ENCODE peak calls at places on chromosomes 11 and 22, in eight cellular contexts. One of them, this sample, is unnamed. For H3K9me3, the result is how much of the 10 kb centered on the place peaks cover.

GRCh38 chr11:16604784-16605439 is 133.5 kb upstream of the C11orf58 start:
- DNase-seq in H1: no peak
- DNase-seq in hepatocyte: peak
- DNase-seq in astrocyte: peak
- DNase-seq in PC-3: no peak
- DNase-seq in IMR-90: peak
- DNase-seq in A549: no peak
- DNase-seq in fibroblast of lung: peak
- DNase-seq in this sample: peak

GRCh38 chr11:2128102-2128511 is 11.1 kb downstream of the IGF2 start:
- DNase-seq in H1: no peak
- DNase-seq in hepatocyte: no peak
- DNase-seq in astrocyte: no peak
- DNase-seq in PC-3: no peak
- DNase-seq in IMR-90: no peak
- DNase-seq in A549: no peak
- DNase-seq in fibroblast of lung: no peak
- DNase-seq in this sample: no peak

GRCh38 chr22:36221799-36222751 is 17.3 kb downstream of the APOL2 start:
- DNase-seq in H1: peak
- DNase-seq in hepatocyte: peak
- DNase-seq in astrocyte: peak
- DNase-seq in PC-3: peak
- DNase-seq in IMR-90: no peak
- DNase-seq in A549: peak
- DNase-seq in fibroblast of lung: peak
- DNase-seq in this sample: peak

GRCh38 chr11:65854871-65855837 is 2.8 kb downstream of the CFL1 start:
- DNase-seq in H1: no peak
- DNase-seq in hepatocyte: no peak
- DNase-seq in astrocyte: no peak
- DNase-seq in PC-3: no peak
- DNase-seq in IMR-90: no peak
- DNase-seq in A549: no peak
- DNase-seq in fibroblast of lung: no peak
- DNase-seq in this sample: no peak

GRCh38 chr11:120267319-120267718 is 27.4 kb downstream of the POU2F3 start:
- DNase-seq in H1: no peak
- DNase-seq in hepatocyte: no peak
- DNase-seq in astrocyte: no peak
- DNase-seq in PC-3: no peak
- DNase-seq in IMR-90: no peak
- DNase-seq in A549: no peak
- DNase-seq in fibroblast of lung: no peak
- DNase-seq in this sample: no peak

GRCh38 chr11:13717331-13717730 is 48.9 kb downstream of the FAR1 start:
- DNase-seq in H1: no peak
- DNase-seq in hepatocyte: peak
- DNase-seq in astrocyte: peak
- DNase-seq in PC-3: peak
- DNase-seq in IMR-90: peak
- DNase-seq in A549: peak
- DNase-seq in fibroblast of lung: peak
- DNase-seq in this sample: peak

GRCh38 chr22:27028093-27028492 is 370.7 kb downstream of the MIAT start:
- DNase-seq in H1: no peak
- DNase-seq in hepatocyte: no peak
- DNase-seq in astrocyte: no peak
- DNase-seq in PC-3: no peak
- DNase-seq in IMR-90: no peak
- DNase-seq in A549: no peak
- DNase-seq in fibroblast of lung: no peak
- DNase-seq in this sample: no peak

GRCh38 chr11:101617735-101618332 is 34.0 kb upstream of the TRPC6 start:
- DNase-seq in H1: peak
- DNase-seq in hepatocyte: no peak
- DNase-seq in astrocyte: peak
- DNase-seq in PC-3: peak
- DNase-seq in IMR-90: peak
- DNase-seq in A549: no peak
- DNase-seq in fibroblast of lung: no peak
- DNase-seq in this sample: no peak

GRCh38 chr11:3202759-3203158 is 15.9 kb downstream of the MRGPRG start:
- DNase-seq in H1: no peak
- DNase-seq in hepatocyte: no peak
- DNase-seq in astrocyte: no peak
- DNase-seq in PC-3: no peak
- DNase-seq in IMR-90: no peak
- DNase-seq in A549: no peak
- DNase-seq in fibroblast of lung: no peak
- DNase-seq in this sample: no peak

GRCh38 chr11:95429376-95429907 is 198.4 kb upstream of the SESN3 start:
- DNase-seq in H1: no peak
- DNase-seq in hepatocyte: no peak
- DNase-seq in astrocyte: no peak
- DNase-seq in PC-3: no peak
- DNase-seq in IMR-90: no peak
- DNase-seq in A549: no peak
- DNase-seq in fibroblast of lung: no peak
- DNase-seq in this sample: no peak

GRCh38 chr11:44451706-44452105 is 113.8 kb upstream of the CD82 start:
- DNase-seq in H1: no peak
- DNase-seq in hepatocyte: no peak
- DNase-seq in astrocyte: no peak
- DNase-seq in PC-3: no peak
- DNase-seq in IMR-90: no peak
- DNase-seq in A549: no peak
- DNase-seq in fibroblast of lung: no peak
- DNase-seq in this sample: no peak

GRCh38 chr22:29702025-29702930 is 17.5 kb upstream of the CABP7 start:
- DNase-seq in H1: no peak
- DNase-seq in hepatocyte: no peak
- DNase-seq in astrocyte: no peak
- DNase-seq in PC-3: peak
- DNase-seq in IMR-90: peak
- DNase-seq in A549: peak
- DNase-seq in fibroblast of lung: no peak
- DNase-seq in this sample: peak

GRCh38 chr11:95450547-95451123 is 219.6 kb upstream of the SESN3 start:
- DNase-seq in H1: no peak
- DNase-seq in hepatocyte: no peak
- DNase-seq in astrocyte: peak
- DNase-seq in PC-3: no peak
- DNase-seq in IMR-90: peak
- DNase-seq in A549: no peak
- DNase-seq in fibroblast of lung: peak
- DNase-seq in this sample: no peak

GRCh38 chr11:130448416-130449068 is at the start of gene ADAMTS15:
- DNase-seq in H1: peak
- DNase-seq in hepatocyte: peak
- DNase-seq in astrocyte: peak
- DNase-seq in PC-3: peak
- DNase-seq in IMR-90: peak
- DNase-seq in A549: peak
- DNase-seq in fibroblast of lung: peak
- DNase-seq in this sample: peak

GRCh38 chr22:30421695-30422480 is 3.7 kb upstream of the MTFP1 start:
- DNase-seq in H1: no peak
- DNase-seq in hepatocyte: peak
- DNase-seq in astrocyte: no peak
- DNase-seq in PC-3: peak
- DNase-seq in IMR-90: no peak
- DNase-seq in A549: no peak
- DNase-seq in fibroblast of lung: no peak
- DNase-seq in this sample: peak

GRCh38 chr11:78244080-78244479 is 55.4 kb downstream of the USP35 start:
- DNase-seq in H1: no peak
- DNase-seq in hepatocyte: no peak
- DNase-seq in astrocyte: peak
- DNase-seq in PC-3: no peak
- DNase-seq in IMR-90: no peak
- DNase-seq in A549: no peak
- DNase-seq in fibroblast of lung: no peak
- DNase-seq in this sample: no peak

GRCh38 chr11:72191961-72192381 is at the start of gene FOLR1:
- DNase-seq in H1: no peak
- DNase-seq in hepatocyte: no peak
- DNase-seq in astrocyte: peak
- DNase-seq in PC-3: peak
- DNase-seq in IMR-90: no peak
- DNase-seq in A549: no peak
- DNase-seq in fibroblast of lung: no peak
- DNase-seq in this sample: peak

GRCh38 chr22:49966716-49967332 is 6.3 kb downstream of the PIM3 start:
- DNase-seq in H1: no peak
- DNase-seq in hepatocyte: peak
- DNase-seq in astrocyte: no peak
- DNase-seq in PC-3: no peak
- DNase-seq in IMR-90: no peak
- DNase-seq in A549: no peak
- DNase-seq in fibroblast of lung: peak
- DNase-seq in this sample: no peak

GRCh38 chr22:17875631-17876030 is 101.4 kb upstream of the BID start:
- DNase-seq in H1: no peak
- DNase-seq in hepatocyte: no peak
- DNase-seq in astrocyte: no peak
- DNase-seq in PC-3: no peak
- DNase-seq in IMR-90: no peak
- DNase-seq in A549: no peak
- DNase-seq in fibroblast of lung: no peak
- DNase-seq in this sample: no peak

GRCh38 chr11:29166306-29166705 is 850.5 kb downstream of the KCNA4 start:
- DNase-seq in H1: no peak
- DNase-seq in hepatocyte: no peak
- DNase-seq in astrocyte: no peak
- DNase-seq in PC-3: no peak
- DNase-seq in IMR-90: no peak
- DNase-seq in A549: no peak
- DNase-seq in fibroblast of lung: no peak
- DNase-seq in this sample: no peak

GRCh38 chr11:64523456-64524187 is 67.4 kb upstream of the SLC22A12 start:
- DNase-seq in H1: no peak
- DNase-seq in hepatocyte: no peak
- DNase-seq in astrocyte: no peak
- DNase-seq in PC-3: no peak
- DNase-seq in IMR-90: no peak
- DNase-seq in A549: no peak
- DNase-seq in fibroblast of lung: no peak
- DNase-seq in this sample: no peak

GRCh38 chr11:9528141-9528511 is 45.3 kb upstream of the WEE1 start:
- DNase-seq in H1: no peak
- DNase-seq in hepatocyte: no peak
- DNase-seq in astrocyte: no peak
- DNase-seq in PC-3: no peak
- DNase-seq in IMR-90: no peak
- DNase-seq in A549: no peak
- DNase-seq in fibroblast of lung: no peak
- DNase-seq in this sample: no peak
- H3K4me2 ChIP-seq in H1: no peak
- H3K4me2 ChIP-seq in hepatocyte: no peak
- H3K4me2 ChIP-seq in astrocyte: peak
- H3K4me2 ChIP-seq in PC-3: peak
- H3K4me2 ChIP-seq in IMR-90: no peak
- H3K4me2 ChIP-seq in A549: peak
- H3K4me2 ChIP-seq in fibroblast of lung: no peak
- H3K4me2 ChIP-seq in this sample: peak

DNA sequence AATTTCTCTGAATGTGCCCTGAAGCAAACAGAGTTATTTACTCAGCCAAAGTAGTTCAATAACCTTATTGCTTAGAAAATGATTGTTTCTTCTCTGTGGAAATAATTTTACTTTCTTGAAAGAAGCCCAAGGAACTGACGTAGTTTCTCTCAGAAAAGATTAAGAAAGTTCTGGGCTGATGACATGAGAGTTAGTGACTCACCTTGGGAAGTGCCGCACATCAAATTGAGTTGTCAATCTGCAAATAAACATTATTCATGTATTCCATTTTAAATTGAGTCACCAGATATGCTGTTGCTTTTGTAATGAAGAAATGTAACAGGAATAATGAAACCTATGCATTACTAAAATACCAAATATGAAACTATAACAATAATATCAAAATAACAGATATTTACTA is 418.7 kb upstream of the LRRC4C start:
- DNase-seq in H1: no peak
- DNase-seq in hepatocyte: no peak
- DNase-seq in astrocyte: peak
- DNase-seq in PC-3: peak
- DNase-seq in IMR-90: no peak
- DNase-seq in A549: peak
- DNase-seq in fibroblast of lung: no peak
- DNase-seq in this sample: no peak
- H3K9me3 ChIP-seq in H1: under half
- H3K9me3 ChIP-seq in hepatocyte: under half
- H3K9me3 ChIP-seq in astrocyte: under half
- H3K9me3 ChIP-seq in PC-3: under half
- H3K9me3 ChIP-seq in IMR-90: under half
- H3K9me3 ChIP-seq in A549: under half
- H3K9me3 ChIP-seq in fibroblast of lung: under half
- H3K9me3 ChIP-seq in this sample: under half

DNA sequence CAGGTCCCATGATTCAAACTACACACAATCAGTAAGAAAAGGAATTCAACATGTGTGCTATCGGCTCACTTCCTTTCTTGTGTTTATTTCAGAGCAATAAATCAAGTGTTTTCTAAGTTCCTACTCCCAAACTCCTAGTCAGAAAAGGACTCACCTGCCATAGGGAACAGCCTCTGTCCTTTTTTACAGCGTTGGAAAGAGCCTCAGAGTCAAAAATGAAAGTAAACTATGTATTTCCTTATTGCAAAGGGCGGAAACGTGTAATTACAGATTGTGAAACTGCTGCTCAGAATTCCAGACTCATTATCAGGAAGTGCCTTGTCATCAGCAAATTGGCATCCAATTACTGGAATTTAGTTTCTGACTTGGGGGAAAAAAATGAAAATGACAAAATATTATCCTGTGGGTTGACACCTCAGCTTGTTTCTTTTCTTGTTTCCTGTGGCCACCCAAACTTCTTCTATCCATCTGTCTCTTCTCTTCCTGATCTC is at the start of gene CASP4:
- DNase-seq in H1: no peak
- DNase-seq in hepatocyte: peak
- DNase-seq in astrocyte: peak
- DNase-seq in PC-3: peak
- DNase-seq in IMR-90: peak
- DNase-seq in A549: peak
- DNase-seq in fibroblast of lung: peak
- DNase-seq in this sample: peak
- H3K4me2 ChIP-seq in H1: no peak
- H3K4me2 ChIP-seq in hepatocyte: peak
- H3K4me2 ChIP-seq in astrocyte: peak
- H3K4me2 ChIP-seq in PC-3: peak
- H3K4me2 ChIP-seq in IMR-90: peak
- H3K4me2 ChIP-seq in A549: peak
- H3K4me2 ChIP-seq in fibroblast of lung: peak
- H3K4me2 ChIP-seq in this sample: peak

DNA sequence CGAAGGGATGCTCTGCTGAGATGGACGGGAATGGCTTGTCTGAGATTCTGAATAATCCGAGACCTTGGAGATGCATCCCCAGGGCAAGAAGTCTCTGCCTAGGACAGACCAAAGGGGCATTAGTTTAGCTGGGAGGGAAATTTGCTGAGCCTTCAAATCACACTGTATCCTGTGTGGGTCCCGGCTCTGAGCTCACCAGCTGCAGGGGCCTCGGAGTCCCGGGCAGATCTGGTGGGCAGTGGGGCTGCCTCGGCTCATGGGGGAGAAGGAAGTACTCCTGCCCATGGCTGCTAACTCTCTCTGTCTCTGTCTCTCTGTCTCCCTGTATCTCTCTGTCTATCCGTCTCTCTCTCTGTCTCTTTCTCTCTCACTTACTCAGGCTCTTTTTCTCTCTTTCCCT is 522.4 kb downstream of the TBC1D22A start:
- DNase-seq in H1: no peak
- DNase-seq in hepatocyte: no peak
- DNase-seq in astrocyte: no peak
- DNase-seq in PC-3: no peak
- DNase-seq in IMR-90: no peak
- DNase-seq in A549: no peak
- DNase-seq in fibroblast of lung: no peak
- DNase-seq in this sample: no peak
- H3K9me3 ChIP-seq in H1: half or more
- H3K9me3 ChIP-seq in hepatocyte: under half
- H3K9me3 ChIP-seq in astrocyte: under half
- H3K9me3 ChIP-seq in PC-3: under half
- H3K9me3 ChIP-seq in IMR-90: under half
- H3K9me3 ChIP-seq in A549: under half
- H3K9me3 ChIP-seq in fibroblast of lung: under half
- H3K9me3 ChIP-seq in this sample: under half

This sample was measured in PC-9.